ENCODE peak calls at places on chromosomes 4 and X, in six cellular contexts. One of them, this sample, is unnamed.
A peak's percentile ranks its signal among the peaks of the same experiment; 100 is the strongest.

GRCh38 chr4:40550900-40551546 is 78.6 kb downstream of the RBM47 start:
- DNase-seq in hepatocyte: peak; percentile 59
- DNase-seq in fibroblast of lung: peak; percentile 49
- DNase-seq in right lobe of liver: no peak
- DNase-seq in CD4-positive, alpha-beta memory T cell: peak; percentile 57
- DNase-seq in stomach: peak; percentile 49
- DNase-seq in this sample: no peak

GRCh38 chr4:78542373-78542772 is 9.2 kb upstream of the ANXA3 start:
- DNase-seq in hepatocyte: no peak
- DNase-seq in fibroblast of lung: peak; percentile 53
- DNase-seq in right lobe of liver: no peak
- DNase-seq in CD4-positive, alpha-beta memory T cell: no peak
- DNase-seq in stomach: no peak
- DNase-seq in this sample: no peak

GRCh38 chr4:40995850-40996249 is 218.5 kb downstream of the APBB2 start:
- DNase-seq in hepatocyte: no peak
- DNase-seq in fibroblast of lung: peak; percentile 88
- DNase-seq in right lobe of liver: no peak
- DNase-seq in CD4-positive, alpha-beta memory T cell: no peak
- DNase-seq in stomach: no peak
- DNase-seq in this sample: no peak

GRCh38 chrX:1453390-1453783 is 678 bp upstream of the ASMTL start:
- DNase-seq in hepatocyte: no peak
- DNase-seq in fibroblast of lung: no peak
- DNase-seq in right lobe of liver: peak; percentile 84
- DNase-seq in CD4-positive, alpha-beta memory T cell: peak; percentile 83
- DNase-seq in stomach: no peak
- DNase-seq in this sample: peak; percentile 91

GRCh38 chr4:24001945-24002640 is 112.2 kb upstream of the PPARGC1A start:
- DNase-seq in hepatocyte: no peak
- DNase-seq in fibroblast of lung: peak; percentile 82
- DNase-seq in right lobe of liver: no peak
- DNase-seq in CD4-positive, alpha-beta memory T cell: no peak
- DNase-seq in stomach: no peak
- DNase-seq in this sample: no peak

GRCh38 chr4:6732441-6733357 is 16.7 kb downstream of the BLOC1S4 start:
- DNase-seq in hepatocyte: peak; percentile 84
- DNase-seq in fibroblast of lung: peak; percentile 96
- DNase-seq in right lobe of liver: peak; percentile 88
- DNase-seq in CD4-positive, alpha-beta memory T cell: no peak
- DNase-seq in stomach: peak; percentile 85
- DNase-seq in this sample: peak; percentile 91

GRCh38 chr4:84669201-84669600 is 86.3 kb downstream of the CDS1 start:
- DNase-seq in hepatocyte: no peak
- DNase-seq in fibroblast of lung: no peak
- DNase-seq in right lobe of liver: no peak
- DNase-seq in CD4-positive, alpha-beta memory T cell: no peak
- DNase-seq in stomach: no peak
- DNase-seq in this sample: no peak

GRCh38 chr4:8545439-8545765 is 34.8 kb upstream of the GPR78 start:
- DNase-seq in hepatocyte: no peak
- DNase-seq in fibroblast of lung: no peak
- DNase-seq in right lobe of liver: no peak
- DNase-seq in CD4-positive, alpha-beta memory T cell: no peak
- DNase-seq in stomach: no peak
- DNase-seq in this sample: no peak

GRCh38 chr4:109072595-109072994 is 229.9 kb downstream of the COL25A1 start:
- DNase-seq in hepatocyte: peak; percentile 35
- DNase-seq in fibroblast of lung: peak; percentile 64
- DNase-seq in right lobe of liver: no peak
- DNase-seq in CD4-positive, alpha-beta memory T cell: no peak
- DNase-seq in stomach: no peak
- DNase-seq in this sample: no peak

GRCh38 chrX:108699368-108699767 is 37.0 kb downstream of the IRS4 start:
- DNase-seq in hepatocyte: peak; percentile 30
- DNase-seq in fibroblast of lung: peak; percentile 12
- DNase-seq in right lobe of liver: no peak
- DNase-seq in CD4-positive, alpha-beta memory T cell: no peak
- DNase-seq in stomach: no peak
- DNase-seq in this sample: no peak

GRCh38 chrX:106959897-106960296 is 39.7 kb downstream of the CLDN2 start:
- DNase-seq in hepatocyte: peak; percentile 50
- DNase-seq in fibroblast of lung: no peak
- DNase-seq in right lobe of liver: peak; percentile 43
- DNase-seq in CD4-positive, alpha-beta memory T cell: no peak
- DNase-seq in stomach: no peak
- DNase-seq in this sample: no peak

GRCh38 chr4:2334826-2335728 is 73.2 kb upstream of the MXD4 start:
- DNase-seq in hepatocyte: peak; percentile 3
- DNase-seq in fibroblast of lung: no peak
- DNase-seq in right lobe of liver: no peak
- DNase-seq in CD4-positive, alpha-beta memory T cell: no peak
- DNase-seq in stomach: no peak
- DNase-seq in this sample: peak; percentile 26

GRCh38 chrX:15566244-15566643 is 34.5 kb downstream of the ACE2 start:
- DNase-seq in hepatocyte: no peak
- DNase-seq in fibroblast of lung: no peak
- DNase-seq in right lobe of liver: no peak
- DNase-seq in CD4-positive, alpha-beta memory T cell: no peak
- DNase-seq in stomach: no peak
- DNase-seq in this sample: no peak

GRCh38 chr4:74109894-74110605 is 11.1 kb upstream of the CXCL2 start:
- DNase-seq in hepatocyte: no peak
- DNase-seq in fibroblast of lung: peak; percentile 98
- DNase-seq in right lobe of liver: no peak
- DNase-seq in CD4-positive, alpha-beta memory T cell: no peak
- DNase-seq in stomach: no peak
- DNase-seq in this sample: no peak

GRCh38 chrX:18877472-18877871 is 106.4 kb downstream of the PHKA2 start:
- DNase-seq in hepatocyte: peak; percentile 54
- DNase-seq in fibroblast of lung: no peak
- DNase-seq in right lobe of liver: no peak
- DNase-seq in CD4-positive, alpha-beta memory T cell: no peak
- DNase-seq in stomach: no peak
- DNase-seq in this sample: peak; percentile 6

GRCh38 chr4:182137343-182137742 is 105.9 kb upstream of the TENM3 start:
- DNase-seq in hepatocyte: no peak
- DNase-seq in fibroblast of lung: peak; percentile 50
- DNase-seq in right lobe of liver: no peak
- DNase-seq in CD4-positive, alpha-beta memory T cell: no peak
- DNase-seq in stomach: no peak
- DNase-seq in this sample: no peak

GRCh38 chr4:94957030-94957429 is 199.3 kb downstream of the BMPR1B start:
- DNase-seq in hepatocyte: no peak
- DNase-seq in fibroblast of lung: no peak
- DNase-seq in right lobe of liver: no peak
- DNase-seq in CD4-positive, alpha-beta memory T cell: no peak
- DNase-seq in stomach: no peak
- DNase-seq in this sample: no peak

GRCh38 chr4:682490-683172 is 6.3 kb downstream of the SLC49A3 start:
- DNase-seq in hepatocyte: no peak
- DNase-seq in fibroblast of lung: no peak
- DNase-seq in right lobe of liver: no peak
- DNase-seq in CD4-positive, alpha-beta memory T cell: no peak
- DNase-seq in stomach: no peak
- DNase-seq in this sample: peak; percentile 49

GRCh38 chr4:19879330-19879729 is 372.4 kb upstream of the SLIT2 start:
- DNase-seq in hepatocyte: no peak
- DNase-seq in fibroblast of lung: no peak
- DNase-seq in right lobe of liver: no peak
- DNase-seq in CD4-positive, alpha-beta memory T cell: no peak
- DNase-seq in stomach: no peak
- DNase-seq in this sample: no peak

GRCh38 chr4:150242820-150243458 is 164.7 kb downstream of the DCLK2 start:
- DNase-seq in hepatocyte: peak; percentile 48
- DNase-seq in fibroblast of lung: no peak
- DNase-seq in right lobe of liver: no peak
- DNase-seq in CD4-positive, alpha-beta memory T cell: no peak
- DNase-seq in stomach: no peak
- DNase-seq in this sample: no peak

GRCh38 chr4:53905935-53906377 is 158.4 kb downstream of the CHIC2 start:
- DNase-seq in hepatocyte: peak; percentile 64
- DNase-seq in fibroblast of lung: peak; percentile 76
- DNase-seq in right lobe of liver: peak; percentile 74
- DNase-seq in CD4-positive, alpha-beta memory T cell: no peak
- DNase-seq in stomach: peak; percentile 43
- DNase-seq in this sample: no peak

GRCh38 chrX:17944833-17945497 is 83.9 kb upstream of the RAI2 start:
- DNase-seq in hepatocyte: peak; percentile 15
- DNase-seq in fibroblast of lung: no peak
- DNase-seq in right lobe of liver: no peak
- DNase-seq in CD4-positive, alpha-beta memory T cell: no peak
- DNase-seq in stomach: no peak
- DNase-seq in this sample: no peak

GRCh38 chr4:149933883-149934282 is 118.2 kb upstream of the IQCM start:
- DNase-seq in hepatocyte: no peak
- DNase-seq in fibroblast of lung: peak; percentile 59
- DNase-seq in right lobe of liver: no peak
- DNase-seq in CD4-positive, alpha-beta memory T cell: no peak
- DNase-seq in stomach: no peak
- DNase-seq in this sample: no peak

GRCh38 chr4:170476351-170476750 is 386.6 kb upstream of the AADAT start:
- DNase-seq in hepatocyte: no peak
- DNase-seq in fibroblast of lung: no peak
- DNase-seq in right lobe of liver: no peak
- DNase-seq in CD4-positive, alpha-beta memory T cell: no peak
- DNase-seq in stomach: no peak
- DNase-seq in this sample: no peak

GRCh38 chr4:14070289-14070880 is 442.9 kb upstream of the BOD1L1 start:
- DNase-seq in hepatocyte: peak; percentile 16
- DNase-seq in fibroblast of lung: no peak
- DNase-seq in right lobe of liver: no peak
- DNase-seq in CD4-positive, alpha-beta memory T cell: no peak
- DNase-seq in stomach: peak; percentile 56
- DNase-seq in this sample: no peak

GRCh38 chr4:107379054-107379869 is 340.8 kb downstream of the PAPSS1 start:
- DNase-seq in hepatocyte: peak; percentile 19
- DNase-seq in fibroblast of lung: peak; percentile 59
- DNase-seq in right lobe of liver: no peak
- DNase-seq in CD4-positive, alpha-beta memory T cell: no peak
- DNase-seq in stomach: no peak
- DNase-seq in this sample: no peak

GRCh38 chr4:23333946-23334878 is 555.6 kb downstream of the PPARGC1A start:
- DNase-seq in hepatocyte: peak; percentile 26
- DNase-seq in fibroblast of lung: peak; percentile 99
- DNase-seq in right lobe of liver: no peak
- DNase-seq in CD4-positive, alpha-beta memory T cell: peak; percentile 81
- DNase-seq in stomach: no peak
- DNase-seq in this sample: no peak

GRCh38 chr4:73308286-73308685 is 49.7 kb upstream of the ANKRD17 start:
- DNase-seq in hepatocyte: peak; percentile 12
- DNase-seq in fibroblast of lung: peak; percentile 34
- DNase-seq in right lobe of liver: no peak
- DNase-seq in CD4-positive, alpha-beta memory T cell: no peak
- DNase-seq in stomach: no peak
- DNase-seq in this sample: no peak

GRCh38 chrX:50718791-50719190 is 95.2 kb downstream of the SHROOM4 start:
- DNase-seq in hepatocyte: no peak
- DNase-seq in fibroblast of lung: peak; percentile 51
- DNase-seq in right lobe of liver: no peak
- DNase-seq in CD4-positive, alpha-beta memory T cell: no peak
- DNase-seq in stomach: no peak
- DNase-seq in this sample: no peak

DNA sequence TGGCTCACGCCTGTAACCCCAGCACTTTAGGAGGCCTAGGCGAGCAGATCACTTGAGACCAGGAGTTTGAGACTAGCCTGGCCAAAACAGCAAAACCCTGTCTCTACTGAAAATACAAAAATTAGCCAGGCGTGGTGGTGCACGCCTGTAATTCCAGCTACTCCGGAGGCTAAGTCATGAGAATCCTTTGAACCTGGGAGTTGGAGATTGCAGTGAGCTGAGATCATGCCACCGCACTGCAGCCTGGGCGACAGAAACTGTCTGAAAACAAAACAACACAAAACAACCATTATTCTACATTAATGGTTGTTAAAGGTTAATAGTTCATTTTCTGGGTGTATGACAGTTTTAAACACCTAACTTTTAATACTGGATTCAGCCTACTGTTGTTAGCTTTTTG is 1.6 kb upstream of the SMARCA5 start:
- DNase-seq in hepatocyte: no peak
- DNase-seq in fibroblast of lung: no peak
- DNase-seq in right lobe of liver: no peak
- DNase-seq in CD4-positive, alpha-beta memory T cell: no peak
- DNase-seq in stomach: no peak
- DNase-seq in this sample: no peak
- H3K27me3 ChIP-seq in hepatocyte: no peaks in the 10 kb centered on the region
- H3K27me3 ChIP-seq in fibroblast of lung: no peaks in the 10 kb centered on the region
- H3K27me3 ChIP-seq in right lobe of liver: no peaks in the 10 kb centered on the region
- H3K27me3 ChIP-seq in CD4-positive, alpha-beta memory T cell: peaks cover 4% of the 10 kb centered on the region
- H3K27me3 ChIP-seq in stomach: no peaks in the 10 kb centered on the region
- H3K27me3 ChIP-seq in this sample: no peaks in the 10 kb centered on the region

GRCh38 chr4:81469774-81470455 is 1.8 kb downstream of the RASGEF1B start:
- DNase-seq in hepatocyte: no peak
- DNase-seq in fibroblast of lung: no peak
- DNase-seq in right lobe of liver: no peak
- DNase-seq in CD4-positive, alpha-beta memory T cell: no peak
- DNase-seq in stomach: no peak
- DNase-seq in this sample: no peak
- H3K4me3 ChIP-seq in hepatocyte: peak overlapping the region; percentile 82
- H3K4me3 ChIP-seq in fibroblast of lung: peak overlapping the region; percentile 1
- H3K4me3 ChIP-seq in right lobe of liver: peak overlapping the region; percentile 90
- H3K4me3 ChIP-seq in CD4-positive, alpha-beta memory T cell: peak overlapping the region; percentile 94
- H3K4me3 ChIP-seq in stomach: peak overlapping the region; percentile 94
- H3K4me3 ChIP-seq in this sample: peak overlapping the region; percentile 74

DNA sequence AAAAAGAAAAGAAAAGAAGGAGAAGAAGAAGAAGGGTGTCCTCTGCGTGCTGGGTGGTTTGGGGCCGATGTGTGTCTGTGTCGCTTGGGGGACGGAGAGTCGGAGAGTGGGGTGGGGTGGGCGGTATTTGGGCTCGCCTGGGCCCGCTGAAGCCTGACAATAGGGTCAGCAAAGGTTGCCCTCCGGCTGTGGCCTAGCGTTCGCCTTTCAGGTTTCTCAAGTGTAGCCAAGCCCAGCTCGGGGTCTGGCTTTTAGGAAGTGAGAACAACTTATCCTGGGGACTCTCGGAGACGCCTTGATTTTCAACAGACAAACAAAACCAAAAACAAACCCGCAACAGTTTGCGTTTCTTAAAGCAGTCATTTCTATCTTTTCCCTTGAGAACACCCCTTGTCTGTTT is 4.1 kb upstream of the SOX3 start:
- DNase-seq in hepatocyte: no peak
- DNase-seq in fibroblast of lung: no peak
- DNase-seq in right lobe of liver: no peak
- DNase-seq in CD4-positive, alpha-beta memory T cell: no peak
- DNase-seq in stomach: no peak
- DNase-seq in this sample: no peak
- H3K27me3 ChIP-seq in hepatocyte: peaks cover 97% of the 10 kb centered on the region
- H3K27me3 ChIP-seq in fibroblast of lung: peaks cover 29% of the 10 kb centered on the region
- H3K27me3 ChIP-seq in right lobe of liver: no peaks in the 10 kb centered on the region
- H3K27me3 ChIP-seq in CD4-positive, alpha-beta memory T cell: no peaks in the 10 kb centered on the region
- H3K27me3 ChIP-seq in stomach: peaks cover 74% of the 10 kb centered on the region
- H3K27me3 ChIP-seq in this sample: no peaks in the 10 kb centered on the region

DNA sequence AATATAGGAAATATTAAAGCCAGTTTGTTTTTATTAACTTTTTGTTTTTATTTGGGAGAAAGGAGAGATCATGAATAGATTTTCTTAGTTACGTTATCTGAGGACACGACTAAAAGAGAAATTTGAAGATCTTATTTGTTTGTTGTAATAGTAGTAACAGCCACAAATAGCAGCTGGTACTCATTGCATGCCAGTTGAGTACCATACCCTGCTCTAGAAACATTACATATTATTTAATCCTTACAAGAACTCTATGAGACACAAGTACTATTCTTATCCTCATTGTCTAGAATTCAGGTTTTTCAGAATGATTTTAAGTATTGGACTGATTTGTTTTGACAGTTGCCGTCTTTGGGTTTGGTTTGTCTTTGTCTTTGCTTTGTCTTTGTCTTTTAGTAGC is 31.8 kb downstream of the USP53 start:
- DNase-seq in hepatocyte: no peak
- DNase-seq in fibroblast of lung: no peak
- DNase-seq in right lobe of liver: no peak
- DNase-seq in CD4-positive, alpha-beta memory T cell: no peak
- DNase-seq in stomach: no peak
- DNase-seq in this sample: no peak
- H3K4me3 ChIP-seq in hepatocyte: no peak overlapping the region
- H3K4me3 ChIP-seq in fibroblast of lung: no peak overlapping the region
- H3K4me3 ChIP-seq in right lobe of liver: no peak overlapping the region
- H3K4me3 ChIP-seq in CD4-positive, alpha-beta memory T cell: no peak overlapping the region
- H3K4me3 ChIP-seq in stomach: no peak overlapping the region
- H3K4me3 ChIP-seq in this sample: no peak overlapping the region